ENCODE peak calls at places on chromosomes 11 and 22, in ten cellular contexts. R, D, C, M, E, Y, O, P, G and N are unnamed samples.

GRCh38 chr11:130699561-130699960 is 216.7 kb downstream of the SNX19 start:
- DNase-seq in R (no peak), D (no peak), C (no peak), M (no peak), E (no peak), Y (no peak), O (no peak), P (no peak), G (no peak), N (no peak)

GRCh38 chr11:66020618-66021357 is 5.5 kb downstream of the CATSPER1 start:
- DNase-seq in R (no peak), D (peak; percentile 86), C (no peak), M (no peak), E (no peak), Y (no peak), O (no peak), P (no peak), G (no peak), N (no peak)

GRCh38 chr22:30969532-30970355 is 679 bp downstream of the TUG1 start:
- DNase-seq in R (no peak), D (peak; percentile 63), C (peak; percentile 9), M (no peak), E (no peak), Y (peak; percentile 74), O (peak; percentile 40), P (no peak), G (no peak), N (peak; percentile 24)

GRCh38 chr22:22087854-22088657 is 105.5 kb upstream of the TOP3B start:
- DNase-seq in R (no peak), D (no peak), C (no peak), M (no peak), E (no peak), Y (no peak), O (no peak), P (no peak), G (no peak), N (no peak)

GRCh38 chr22:30420401-30421178 is 5.0 kb upstream of the MTFP1 start:
- DNase-seq in R (no peak), D (peak; percentile 88), C (no peak), M (no peak), E (peak; percentile 32), Y (no peak), O (no peak), P (no peak), G (no peak), N (no peak)

GRCh38 chr11:36295926-36296325 is at the start of gene PRR5L:
- DNase-seq in R (peak; percentile 73), D (no peak), C (no peak), M (no peak), E (peak; percentile 98), Y (no peak), O (no peak), P (no peak), G (no peak), N (no peak)

GRCh38 chr22:28955817-28956216 is 72.4 kb downstream of the ZNRF3 start:
- DNase-seq in R (no peak), D (no peak), C (no peak), M (no peak), E (no peak), Y (peak; percentile 91), O (peak; percentile 96), P (peak; percentile 88), G (peak; percentile 17), N (peak; percentile 54)

GRCh38 chr11:124761301-124762021 is 629 bp downstream of the ESAM start:
- DNase-seq in R (no peak), D (peak; percentile 71), C (no peak), M (no peak), E (no peak), Y (no peak), O (no peak), P (no peak), G (no peak), N (no peak)

GRCh38 chr22:34306361-34306760 is 386.1 kb upstream of the LARGE1 start:
- DNase-seq in R (no peak), D (no peak), C (no peak), M (no peak), E (no peak), Y (no peak), O (no peak), P (no peak), G (no peak), N (no peak)

GRCh38 chr11:35082322-35083180 is 56.4 kb upstream of the CD44 start:
- DNase-seq in R (peak; percentile 5), D (peak; percentile 42), C (no peak), M (peak; percentile 32), E (peak; percentile 67), Y (peak; percentile 98), O (peak; percentile 51), P (peak; percentile 84), G (peak; percentile 49), N (peak; percentile 69)

GRCh38 chr11:5596611-5597201 is at the start of gene TRIM6:
- DNase-seq in R (no peak), D (peak; percentile 44), C (no peak), M (peak; percentile 33), E (no peak), Y (no peak), O (no peak), P (no peak), G (peak; percentile 21), N (no peak)

GRCh38 chr11:43924112-43924855 is 18.2 kb upstream of the C11orf96 start:
- DNase-seq in R (no peak), D (no peak), C (no peak), M (no peak), E (no peak), Y (no peak), O (no peak), P (no peak), G (no peak), N (no peak)